ENCODE peak calls at places on chromosome 11, in four cellular contexts. X, C, L and S are unnamed samples.

GRCh38 chr11:134939905-134940304 is 527.9 kb upstream of the B3GAT1 start:
- DNase-seq in C (no peak), X (no peak), L (peak), S (no peak)

GRCh38 chr11:47433991-47434786 is 8.0 kb upstream of the PSMC3 start:
- DNase-seq in L (no peak), X (no peak), C (no peak), S (no peak)

GRCh38 chr11:47348859-47349258 is 3.6 kb downstream of the MYBPC3 start:
- DNase-seq in X (no peak), C (no peak), L (peak), S (peak)

GRCh38 chr11:56176318-56176717 is at the start of gene OR5J2:
- DNase-seq in C (no peak), L (no peak), X (no peak), S (no peak)

GRCh38 chr11:28009383-28009782 is 98.6 kb downstream of the KIF18A start:
- DNase-seq in L (no peak), C (no peak), X (no peak), S (no peak)

GRCh38 chr11:1896468-1896867 is 4.8 kb upstream of the PRR33 start:
- DNase-seq in X (no peak), L (no peak), C (no peak), S (no peak)

GRCh38 chr11:72433455-72434061 is 773 bp downstream of the CLPB start:
- DNase-seq in C (no peak), X (no peak), L (no peak), S (no peak)

GRCh38 chr11:28673687-28674431 is 565.7 kb downstream of the METTL15 start:
- DNase-seq in X (no peak), C (no peak), L (no peak), S (no peak)

GRCh38 chr11:75896843-75897419 is 81.9 kb downstream of the UVRAG start:
- DNase-seq in L (peak), C (peak), X (no peak), S (no peak)

GRCh38 chr11:120229451-120230424 is 10.2 kb upstream of the POU2F3 start:
- DNase-seq in C (peak), L (peak), X (no peak), S (no peak)

GRCh38 chr11:102882389-102883024 is 7.7 kb upstream of the MMP12 start:
- DNase-seq in X (no peak), C (no peak), L (no peak), S (no peak)

GRCh38 chr11:10298342-10298741 is 4.3 kb upstream of the SBF2 start:
- DNase-seq in C (no peak), L (no peak), X (no peak), S (no peak)

GRCh38 chr11:132744771-132745170 is 787.5 kb downstream of the OPCML start:
- DNase-seq in L (no peak), C (no peak), X (no peak), S (no peak)

GRCh38 chr11:107591446-107592236 is 694 bp downstream of the ELMOD1 start:
- DNase-seq in L (peak), C (no peak), X (peak), S (peak)
- TF ChIP-seq TAF1 in L (no peak), C (no peak), X (no peak), S (no peak)

DNA sequence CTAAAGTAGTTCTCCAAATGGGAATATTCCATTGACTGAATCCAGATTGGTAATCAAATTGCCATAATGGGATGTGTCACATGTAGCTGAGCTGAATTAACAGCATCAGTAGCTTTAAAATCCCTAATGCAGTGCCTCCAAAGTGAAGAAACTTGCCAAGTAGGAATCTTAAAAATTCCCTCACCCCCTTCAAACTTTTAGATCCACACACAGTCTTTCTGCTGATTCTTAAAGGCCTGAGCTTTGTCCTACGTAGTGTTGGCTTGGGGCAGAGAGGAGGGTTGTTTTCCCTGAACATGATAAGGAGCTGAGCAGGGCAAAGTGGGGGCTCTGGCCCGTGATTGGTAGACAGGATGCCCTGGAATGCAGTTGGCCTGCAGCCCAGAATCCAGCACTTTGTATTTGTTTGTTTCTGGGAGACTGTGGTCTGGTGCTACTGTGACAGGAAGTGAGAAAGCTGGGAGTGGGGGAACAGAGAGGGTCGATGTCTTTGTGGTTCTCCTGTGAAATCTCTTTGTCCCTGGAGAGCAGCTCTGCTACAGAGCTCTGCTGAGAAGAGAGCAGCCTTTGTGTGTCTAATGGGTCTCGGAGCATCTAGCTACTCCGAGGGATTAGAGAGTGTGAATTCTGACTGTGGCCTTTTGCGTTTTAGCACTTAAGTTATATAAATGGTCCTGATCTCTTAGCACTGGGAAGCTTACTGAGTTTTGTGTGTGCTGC is 16.9 kb downstream of the CTNND1 start:
- DNase-seq in C (peak), L (peak), X (peak), S (no peak)
- TF ChIP-seq TAF1 in C (no peak), L (no peak), X (peak), S (no peak)

GRCh38 chr11:69443138-69443967 is 38.1 kb upstream of the LINC01488 start:
- DNase-seq in C (peak), X (peak), L (peak), S (peak)
- TF ChIP-seq TAF1 in C (peak), X (peak), L (peak), S (no peak)

GRCh38 chr11:112697371-112697770 is 263.8 kb upstream of the NCAM1 start:
- DNase-seq in C (no peak), X (no peak), L (no peak), S (no peak)

GRCh38 chr11:112693781-112694180 is 267.4 kb upstream of the NCAM1 start:
- DNase-seq in X (no peak), C (no peak), L (no peak), S (no peak)

GRCh38 chr11:112694244-112694643 is 267.0 kb upstream of the NCAM1 start:
- DNase-seq in C (no peak), L (no peak), X (no peak), S (no peak)

GRCh38 chr11:112697779-112698178 is 263.4 kb upstream of the NCAM1 start:
- DNase-seq in X (no peak), C (no peak), L (no peak), S (no peak)

DNA sequence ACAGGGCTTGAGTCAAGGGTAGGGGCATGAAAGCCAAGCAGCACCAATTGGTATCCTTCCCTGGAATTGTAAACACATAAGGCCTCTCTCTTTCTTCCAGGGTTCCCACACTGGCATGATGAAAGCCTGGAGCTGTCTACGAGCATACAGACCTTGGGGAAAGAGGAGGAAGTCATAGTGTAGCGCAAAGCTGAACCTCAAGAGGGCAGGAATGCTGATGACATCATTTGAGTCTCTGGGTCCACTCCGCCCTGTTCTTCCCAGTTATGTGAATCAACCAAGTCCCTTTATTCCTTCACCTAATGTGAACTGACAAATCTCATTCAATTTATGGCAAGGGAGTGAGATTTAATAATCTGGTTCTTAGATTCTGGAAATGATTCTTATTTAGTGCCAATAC is 266.4 kb upstream of the NCAM1 start:
- DNase-seq in C (no peak), X (no peak), L (no peak), S (no peak)
- TF ChIP-seq TAF1 in C (no peak), X (no peak), L (no peak), S (no peak)

DNA sequence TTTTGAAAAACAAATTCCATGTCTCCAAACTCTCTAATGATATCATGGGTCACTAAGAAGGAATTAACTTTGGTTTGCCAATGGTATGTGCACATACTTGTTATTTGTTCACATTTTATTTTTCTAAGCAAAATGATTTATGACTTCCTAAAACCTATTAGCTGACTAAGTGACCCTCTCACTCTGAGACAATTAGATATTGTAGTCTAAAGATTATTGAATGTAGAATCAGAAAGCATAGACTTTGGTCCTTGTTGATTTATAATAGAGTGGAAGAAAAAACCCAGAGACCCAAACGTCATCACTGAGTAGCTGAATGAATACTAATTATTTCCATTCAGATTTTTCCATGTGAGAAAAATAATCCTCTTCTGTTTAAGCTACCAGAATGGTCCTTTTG is 243.5 kb upstream of the ANO3 start:
- DNase-seq in L (no peak), X (no peak), C (no peak), S (no peak)
- TF ChIP-seq TAF1 in L (no peak), X (no peak), C (no peak), S (no peak)